ENCODE peak calls at places on chromosomes 12 and 14, in nine cellular contexts. W is stimulated activated CD4-positive, alpha-beta T cell treated with anti-CD3 and anti-CD28 coated beads, Interleukin-15, amount 100 ng/mL, for 24 hours; P is stimulated activated CD8-positive, alpha-beta memory T cell treated with anti-CD3 and anti-CD28 coated beads, Interleukin-15, amount 100 ng/mL, for 48 hours; Y is non-pigmented ciliary epithelial cell; L is GM23248; Z is posterior cingulate gyrus; R is RKO; K is NCI-H1092; B is GF-D8. N is an unnamed sample.

GRCh38 chr12:120241561-120242274 is 23.8 kb downstream of the PXN start:
- DNase-seq in Y (no peak), K (no peak), Z (no peak), R (no peak), P (no peak), L (no peak), B (no peak), W (no peak), N (no peak)

GRCh38 chr12:87760943-87761342 is 268.3 kb downstream of the C12orf50 start:
- DNase-seq in K (no peak), Y (no peak), R (peak; percentile 4), Z (no peak), P (no peak), W (no peak), L (peak; percentile 10), B (no peak), N (no peak)

GRCh38 chr12:129005416-129005815 is 152.1 kb downstream of the GLT1D1 start:
- DNase-seq in Y (no peak), K (no peak), B (no peak), W (no peak), P (no peak), Z (no peak), L (no peak), R (no peak), N (no peak)

GRCh38 chr14:69713976-69714716 is 52.8 kb upstream of the SRSF5 start:
- DNase-seq in K (peak; percentile 36), Y (no peak), P (no peak), R (no peak), Z (no peak), L (no peak), B (no peak), W (no peak), N (no peak)

GRCh38 chr12:591571-592505 is 71.4 kb downstream of the NINJ2 start:
- DNase-seq in Y (no peak), W (no peak), P (no peak), R (no peak), K (no peak), L (no peak), B (peak; percentile 95), Z (no peak), N (no peak)

GRCh38 chr12:81015510-81015909 is 62.4 kb upstream of the ACSS3 start:
- DNase-seq in Y (no peak), W (no peak), L (no peak), R (no peak), K (no peak), B (no peak), P (no peak), Z (no peak), N (no peak)

GRCh38 chr14:75315143-75315542 is 36.5 kb downstream of the FOS start:
- DNase-seq in P (no peak), B (no peak), K (peak; percentile 63), L (peak; percentile 83), R (no peak), W (no peak), Z (no peak), Y (peak; percentile 13), N (no peak)

GRCh38 chr14:103767306-103767894 is 51.8 kb downstream of the ZFYVE21 start:
- DNase-seq in R (no peak), L (no peak), Z (no peak), K (no peak), W (no peak), B (no peak), Y (no peak), P (no peak), N (no peak)

GRCh38 chr12:25590021-25590721 is 37.1 kb upstream of the LMNTD1 start:
- DNase-seq in W (peak; percentile 58), Y (no peak), Z (no peak), K (no peak), B (no peak), P (peak; percentile 34), L (no peak), R (no peak), N (no peak)

GRCh38 chr12:6701078-6701768 is 608 bp upstream of the PIANP start:
- DNase-seq in L (no peak), W (no peak), B (no peak), Y (no peak), K (no peak), Z (no peak), R (no peak), P (no peak), N (no peak)

GRCh38 chr12:106258935-106259334 is 11.1 kb upstream of the CKAP4 start:
- DNase-seq in Y (no peak), R (no peak), W (no peak), K (no peak), B (no peak), Z (no peak), L (no peak), P (no peak), N (no peak)

GRCh38 chr14:24123465-24124417 is 6.7 kb upstream of the FITM1 start:
- DNase-seq in R (no peak), B (no peak), K (no peak), Z (no peak), W (no peak), Y (no peak), L (no peak), P (no peak), N (no peak)

GRCh38 chr14:31449971-31450610 is 7.2 kb downstream of the DTD2 start:
- DNase-seq in B (peak; percentile 23), K (no peak), Z (no peak), Y (no peak), R (peak; percentile 71), L (peak; percentile 68), W (no peak), P (no peak), N (no peak)

GRCh38 chr12:52279683-52280318 is 5.4 kb downstream of the KRT86 start:
- DNase-seq in L (peak; percentile 47), R (no peak), W (no peak), P (no peak), K (no peak), Y (peak; percentile 10), Z (no peak), B (no peak), N (no peak)

GRCh38 chr12:62848418-62848817 is 86.5 kb downstream of the PPM1H start:
- DNase-seq in P (peak; percentile 2), W (peak; percentile 17), Z (no peak), R (no peak), B (no peak), K (no peak), L (peak; percentile 74), Y (peak; percentile 77), N (no peak)

GRCh38 chr12:50242751-50243191 is 40.5 kb downstream of the LIMA1 start:
- DNase-seq in L (peak; percentile 72), W (no peak), B (no peak), Z (no peak), K (no peak), R (no peak), P (no peak), Y (no peak), N (no peak)

GRCh38 chr14:102320033-102320660 is 601 bp downstream of the ZNF839 start:
- DNase-seq in K (peak; percentile 45), B (no peak), P (no peak), Z (peak; percentile 17), Y (no peak), L (peak; percentile 88), W (peak; percentile 49), R (peak; percentile 56), N (peak; percentile 61)

GRCh38 chr12:55822228-55822627 is 4.4 kb downstream of the ORMDL2 start:
- DNase-seq in B (no peak), Z (no peak), P (no peak), Y (no peak), R (no peak), L (no peak), W (no peak), K (no peak), N (no peak)

GRCh38 chr12:81942588-81942987 is 183.4 kb upstream of the PPFIA2 start:
- DNase-seq in K (no peak), R (no peak), W (no peak), Z (no peak), B (peak; percentile 67), L (no peak), P (no peak), Y (no peak), N (no peak)

GRCh38 chr12:130870442-130871285 is 1.2 kb upstream of the RAN start:
- DNase-seq in Z (peak; percentile 41), L (peak; percentile 98), W (peak; percentile 81), B (peak; percentile 83), Y (peak; percentile 78), P (peak; percentile 61), R (peak; percentile 97), K (peak; percentile 32), N (peak; percentile 81)

GRCh38 chr14:49880267-49881064 is 12.4 kb upstream of the ARF6 start:
- DNase-seq in Z (no peak), K (no peak), P (no peak), B (no peak), R (no peak), Y (no peak), L (peak; percentile 26), W (peak; percentile 29), N (no peak)

GRCh38 chr12:139585-139984 is 73.0 kb downstream of the IQSEC3 start:
- DNase-seq in K (no peak), P (no peak), Y (no peak), W (no peak), B (no peak), L (peak; percentile 19), R (no peak), Z (no peak), N (no peak)

GRCh38 chr14:67276131-67276530 is 34.9 kb downstream of the PALS1 start:
- DNase-seq in P (no peak), Y (no peak), L (no peak), K (no peak), W (no peak), B (no peak), Z (no peak), R (no peak), N (no peak)

GRCh38 chr14:51781352-51781751 is 79.1 kb upstream of the GNG2 start:
- DNase-seq in R (no peak), L (no peak), W (no peak), P (no peak), Y (no peak), B (no peak), K (no peak), Z (no peak), N (no peak)

GRCh38 chr12:33588082-33588712 is 148.6 kb upstream of the SYT10 start:
- DNase-seq in P (no peak), W (no peak), Z (no peak), B (peak; percentile 52), R (no peak), Y (peak; percentile 66), K (no peak), L (peak; percentile 32), N (no peak)

GRCh38 chr12:4996714-4997113 is 47.0 kb upstream of the KCNA5 start:
- DNase-seq in R (no peak), Y (no peak), W (no peak), L (no peak), B (no peak), P (no peak), Z (no peak), K (no peak), N (no peak)

GRCh38 chr14:105880616-105881015 is 354.2 kb downstream of the TMEM121 start:
- DNase-seq in Z (no peak), Y (no peak), B (no peak), P (no peak), K (no peak), W (no peak), R (no peak), L (no peak), N (no peak)

GRCh38 chr14:94129111-94129757 is at the start of gene IFI27L2:
- DNase-seq in B (no peak), P (peak; percentile 68), R (peak; percentile 88), Y (peak; percentile 37), W (peak; percentile 83), Z (peak; percentile 70), L (peak; percentile 89), K (peak; percentile 47), N (peak; percentile 80)

GRCh38 chr12:117155278-117156060 is 34.8 kb downstream of the FBXO21 start:
- DNase-seq in B (no peak), P (peak; percentile 73), Y (no peak), R (peak; percentile 63), L (peak; percentile 38), W (peak; percentile 85), Z (peak; percentile 63), K (peak; percentile 34), N (peak; percentile 83)

GRCh38 chr14:104787736-104788532 is 7.6 kb downstream of the AKT1 start:
- DNase-seq in P (no peak), Y (no peak), R (no peak), W (no peak), B (no peak), Z (no peak), L (no peak), K (peak; percentile 89), N (no peak)

GRCh38 chr12:113130457-113131135 is 5.0 kb downstream of the RASAL1 start:
- DNase-seq in L (peak; percentile 23), B (no peak), Z (peak; percentile 79), W (no peak), R (peak; percentile 23), K (no peak), Y (no peak), P (no peak), N (no peak)